ENCODE peak calls at places on chromosome 21, in six cellular contexts. One of them, this sample, is unnamed.

GRCh38 chr21:39633770-39634181 is 21.0 kb downstream of the B3GALT5 start:
- DNase-seq in NCI-H510A: no peak
- DNase-seq in lung: no peak
- DNase-seq in stimulated activated CD4-positive, alpha-beta T cell treated with anti-CD3 and anti-CD28 coated beads, Interleukin-1b, Interleukin-23, amount 100 ng/mL, for 4 hours: no peak
- DNase-seq in left cardiac atrium: no peak
- DNase-seq in mucosa of gallbladder: no peak
- DNase-seq in this sample: no peak

GRCh38 chr21:41024341-41025056 is 143.5 kb upstream of the BACE2 start:
- DNase-seq in left cardiac atrium: no peak
- DNase-seq in lung: no peak
- DNase-seq in mucosa of gallbladder: no peak
- DNase-seq in NCI-H510A: no peak
- DNase-seq in stimulated activated CD4-positive, alpha-beta T cell treated with anti-CD3 and anti-CD28 coated beads, Interleukin-1b, Interleukin-23, amount 100 ng/mL, for 4 hours: no peak
- DNase-seq in this sample: no peak

GRCh38 chr21:34072145-34073031 is 990 bp upstream of the MRPS6 start:
- DNase-seq in mucosa of gallbladder: peak
- DNase-seq in NCI-H510A: no peak
- DNase-seq in left cardiac atrium: peak
- DNase-seq in lung: peak
- DNase-seq in stimulated activated CD4-positive, alpha-beta T cell treated with anti-CD3 and anti-CD28 coated beads, Interleukin-1b, Interleukin-23, amount 100 ng/mL, for 4 hours: no peak
- DNase-seq in this sample: peak

GRCh38 chr21:45469273-45470086 is 64.5 kb downstream of the COL18A1 start:
- DNase-seq in mucosa of gallbladder: no peak
- DNase-seq in lung: no peak
- DNase-seq in stimulated activated CD4-positive, alpha-beta T cell treated with anti-CD3 and anti-CD28 coated beads, Interleukin-1b, Interleukin-23, amount 100 ng/mL, for 4 hours: no peak
- DNase-seq in NCI-H510A: no peak
- DNase-seq in left cardiac atrium: peak
- DNase-seq in this sample: peak

GRCh38 chr21:38303300-38303699 is 46.5 kb downstream of the KCNJ15 start:
- DNase-seq in NCI-H510A: no peak
- DNase-seq in mucosa of gallbladder: no peak
- DNase-seq in stimulated activated CD4-positive, alpha-beta T cell treated with anti-CD3 and anti-CD28 coated beads, Interleukin-1b, Interleukin-23, amount 100 ng/mL, for 4 hours: no peak
- DNase-seq in left cardiac atrium: peak
- DNase-seq in lung: no peak
- DNase-seq in this sample: peak

GRCh38 chr21:26070822-26071425 is 99.6 kb downstream of the APP start:
- DNase-seq in stimulated activated CD4-positive, alpha-beta T cell treated with anti-CD3 and anti-CD28 coated beads, Interleukin-1b, Interleukin-23, amount 100 ng/mL, for 4 hours: no peak
- DNase-seq in mucosa of gallbladder: peak
- DNase-seq in left cardiac atrium: no peak
- DNase-seq in NCI-H510A: no peak
- DNase-seq in lung: peak
- DNase-seq in this sample: no peak

GRCh38 chr21:29433366-29434059 is 134.8 kb downstream of the BACH1 start:
- DNase-seq in stimulated activated CD4-positive, alpha-beta T cell treated with anti-CD3 and anti-CD28 coated beads, Interleukin-1b, Interleukin-23, amount 100 ng/mL, for 4 hours: no peak
- DNase-seq in left cardiac atrium: no peak
- DNase-seq in mucosa of gallbladder: no peak
- DNase-seq in lung: no peak
- DNase-seq in NCI-H510A: no peak
- DNase-seq in this sample: no peak

GRCh38 chr21:44272231-44272858 is 10.6 kb upstream of the DNMT3L start:
- DNase-seq in NCI-H510A: no peak
- DNase-seq in mucosa of gallbladder: no peak
- DNase-seq in left cardiac atrium: peak
- DNase-seq in stimulated activated CD4-positive, alpha-beta T cell treated with anti-CD3 and anti-CD28 coated beads, Interleukin-1b, Interleukin-23, amount 100 ng/mL, for 4 hours: no peak
- DNase-seq in lung: no peak
- DNase-seq in this sample: no peak

GRCh38 chr21:36502365-36502764 is 22.4 kb upstream of the CLDN14 start:
- DNase-seq in left cardiac atrium: no peak
- DNase-seq in lung: no peak
- DNase-seq in mucosa of gallbladder: no peak
- DNase-seq in stimulated activated CD4-positive, alpha-beta T cell treated with anti-CD3 and anti-CD28 coated beads, Interleukin-1b, Interleukin-23, amount 100 ng/mL, for 4 hours: no peak
- DNase-seq in NCI-H510A: no peak
- DNase-seq in this sample: no peak

GRCh38 chr21:22120616-22121266 is 1122.5 kb downstream of the NCAM2 start:
- DNase-seq in mucosa of gallbladder: no peak
- DNase-seq in stimulated activated CD4-positive, alpha-beta T cell treated with anti-CD3 and anti-CD28 coated beads, Interleukin-1b, Interleukin-23, amount 100 ng/mL, for 4 hours: no peak
- DNase-seq in NCI-H510A: no peak
- DNase-seq in left cardiac atrium: no peak
- DNase-seq in lung: no peak
- DNase-seq in this sample: no peak

GRCh38 chr21:22679207-22679606 is 1681.0 kb downstream of the NCAM2 start:
- DNase-seq in left cardiac atrium: no peak
- DNase-seq in lung: no peak
- DNase-seq in stimulated activated CD4-positive, alpha-beta T cell treated with anti-CD3 and anti-CD28 coated beads, Interleukin-1b, Interleukin-23, amount 100 ng/mL, for 4 hours: no peak
- DNase-seq in mucosa of gallbladder: no peak
- DNase-seq in NCI-H510A: no peak
- DNase-seq in this sample: no peak

GRCh38 chr21:43777953-43778352 is 1.8 kb upstream of the CSTB start:
- DNase-seq in mucosa of gallbladder: no peak
- DNase-seq in stimulated activated CD4-positive, alpha-beta T cell treated with anti-CD3 and anti-CD28 coated beads, Interleukin-1b, Interleukin-23, amount 100 ng/mL, for 4 hours: no peak
- DNase-seq in NCI-H510A: no peak
- DNase-seq in left cardiac atrium: no peak
- DNase-seq in lung: no peak
- DNase-seq in this sample: no peak

GRCh38 chr21:28193189-28193588 is 799.5 kb downstream of the LTN1 start:
- DNase-seq in stimulated activated CD4-positive, alpha-beta T cell treated with anti-CD3 and anti-CD28 coated beads, Interleukin-1b, Interleukin-23, amount 100 ng/mL, for 4 hours: no peak
- DNase-seq in mucosa of gallbladder: no peak
- DNase-seq in left cardiac atrium: no peak
- DNase-seq in lung: no peak
- DNase-seq in NCI-H510A: no peak
- DNase-seq in this sample: no peak

GRCh38 chr21:16264314-16264713 is 534.5 kb downstream of the USP25 start:
- DNase-seq in lung: no peak
- DNase-seq in mucosa of gallbladder: no peak
- DNase-seq in left cardiac atrium: no peak
- DNase-seq in stimulated activated CD4-positive, alpha-beta T cell treated with anti-CD3 and anti-CD28 coated beads, Interleukin-1b, Interleukin-23, amount 100 ng/mL, for 4 hours: no peak
- DNase-seq in NCI-H510A: no peak
- DNase-seq in this sample: no peak

GRCh38 chr21:31555741-31556191 is 103.7 kb upstream of the SOD1 start:
- DNase-seq in left cardiac atrium: no peak
- DNase-seq in stimulated activated CD4-positive, alpha-beta T cell treated with anti-CD3 and anti-CD28 coated beads, Interleukin-1b, Interleukin-23, amount 100 ng/mL, for 4 hours: no peak
- DNase-seq in NCI-H510A: no peak
- DNase-seq in lung: no peak
- DNase-seq in mucosa of gallbladder: no peak
- DNase-seq in this sample: no peak

GRCh38 chr21:33971492-33972013 is 55.9 kb upstream of the ATP5PO start:
- DNase-seq in left cardiac atrium: no peak
- DNase-seq in lung: no peak
- DNase-seq in mucosa of gallbladder: no peak
- DNase-seq in NCI-H510A: no peak
- DNase-seq in stimulated activated CD4-positive, alpha-beta T cell treated with anti-CD3 and anti-CD28 coated beads, Interleukin-1b, Interleukin-23, amount 100 ng/mL, for 4 hours: no peak
- DNase-seq in this sample: no peak

GRCh38 chr21:26909972-26910371 is 56.9 kb downstream of the ADAMTS5 start:
- DNase-seq in mucosa of gallbladder: no peak
- DNase-seq in lung: no peak
- DNase-seq in NCI-H510A: no peak
- DNase-seq in left cardiac atrium: no peak
- DNase-seq in stimulated activated CD4-positive, alpha-beta T cell treated with anti-CD3 and anti-CD28 coated beads, Interleukin-1b, Interleukin-23, amount 100 ng/mL, for 4 hours: no peak
- DNase-seq in this sample: no peak

GRCh38 chr21:35478096-35479080 is 429.3 kb upstream of the RUNX1 start:
- DNase-seq in mucosa of gallbladder: no peak
- DNase-seq in stimulated activated CD4-positive, alpha-beta T cell treated with anti-CD3 and anti-CD28 coated beads, Interleukin-1b, Interleukin-23, amount 100 ng/mL, for 4 hours: no peak
- DNase-seq in lung: no peak
- DNase-seq in left cardiac atrium: no peak
- DNase-seq in NCI-H510A: no peak
- DNase-seq in this sample: no peak

GRCh38 chr21:45745256-45745655 is 101.7 kb downstream of the PCBP3 start:
- DNase-seq in left cardiac atrium: no peak
- DNase-seq in NCI-H510A: no peak
- DNase-seq in mucosa of gallbladder: no peak
- DNase-seq in lung: no peak
- DNase-seq in stimulated activated CD4-positive, alpha-beta T cell treated with anti-CD3 and anti-CD28 coated beads, Interleukin-1b, Interleukin-23, amount 100 ng/mL, for 4 hours: no peak
- DNase-seq in this sample: no peak

This sample was measured in Right ventricle myocardium superior.